ENCODE peak calls at places on chromosomes 7 and 10, in ten cellular contexts. F, W, G, T, R, B, J, C, P and Y are unnamed samples.

GRCh38 chr10:50600831-50601466 is 22.8 kb downstream of the SGMS1 start:
- DNase-seq in J (no peak), F (no peak), B (no peak), P (no peak), G (no peak), C (peak), R (peak), W (no peak), T (peak), Y (no peak)

GRCh38 chr10:62106929-62107519 is 161.6 kb downstream of the RTKN2 start:
- DNase-seq in C (no peak), W (no peak), T (no peak), P (no peak), G (no peak), J (no peak), B (no peak), R (no peak), F (no peak), Y (no peak)

GRCh38 chr7:74002474-74003017 is 25.4 kb upstream of the ELN start:
- DNase-seq in F (no peak), B (no peak), R (no peak), G (no peak), J (no peak), C (peak), P (no peak), W (no peak), T (peak), Y (peak)

GRCh38 chr7:44378744-44379143 is 53.4 kb upstream of the CAMK2B start:
- DNase-seq in W (no peak), F (no peak), T (peak), P (no peak), B (no peak), C (peak), G (no peak), R (no peak), J (no peak), Y (no peak)

GRCh38 chr7:30869794-30870491 is 41.7 kb upstream of the AQP1 start:
- DNase-seq in W (no peak), F (no peak), T (peak), R (no peak), P (no peak), B (no peak), G (no peak), C (no peak), J (no peak), Y (no peak)

GRCh38 chr10:19974138-19974537 is 157.9 kb downstream of the PLXDC2 start:
- DNase-seq in T (no peak), B (no peak), C (no peak), J (no peak), W (no peak), R (no peak), G (no peak), P (no peak), F (no peak), Y (no peak)

GRCh38 chr10:77613476-77614130 is 24.0 kb downstream of the KCNMA1 start:
- DNase-seq in W (no peak), F (no peak), R (no peak), G (no peak), P (no peak), B (no peak), C (no peak), J (no peak), T (no peak), Y (no peak)

GRCh38 chr10:16440396-16441105 is 3.7 kb downstream of the PTER start:
- DNase-seq in C (no peak), R (peak), P (no peak), T (peak), G (peak), B (peak), W (no peak), J (no peak), F (no peak), Y (no peak)

GRCh38 chr7:131302876-131303707 is 24.6 kb upstream of the MKLN1 start:
- DNase-seq in R (peak), B (no peak), W (no peak), J (no peak), G (peak), F (no peak), P (no peak), C (peak), T (peak), Y (no peak)

GRCh38 chr10:86258940-86259339 is 107.7 kb downstream of the GRID1 start:
- DNase-seq in G (peak), R (no peak), F (no peak), B (no peak), J (no peak), T (no peak), P (no peak), W (no peak), C (no peak), Y (no peak)

GRCh38 chr10:113131611-113132330 is 181.7 kb downstream of the TCF7L2 start:
- DNase-seq in G (no peak), C (peak), W (no peak), T (peak), P (no peak), B (no peak), J (no peak), F (no peak), R (no peak), Y (no peak)

GRCh38 chr7:27680610-27681009 is 17.9 kb upstream of the HIBADH start:
- DNase-seq in R (no peak), W (no peak), F (no peak), C (no peak), B (no peak), J (no peak), P (no peak), G (no peak), T (no peak), Y (no peak)

GRCh38 chr7:11332186-11332864 is 358.7 kb downstream of the PHF14 start:
- DNase-seq in W (no peak), F (no peak), P (no peak), C (no peak), G (no peak), B (no peak), T (no peak), R (peak), J (no peak), Y (no peak)

GRCh38 chr7:46360255-46360654 is 439.2 kb upstream of the IGFBP3 start:
- DNase-seq in B (no peak), P (no peak), F (no peak), G (no peak), J (no peak), R (no peak), T (no peak), W (no peak), C (no peak), Y (no peak)

GRCh38 chr10:27240891-27241639 is 468 bp upstream of the ACBD5 start:
- DNase-seq in T (peak), F (no peak), B (no peak), R (peak), P (peak), J (no peak), W (no peak), G (peak), C (peak), Y (no peak)

GRCh38 chr10:782751-783648 is 93.5 kb upstream of the DIP2C start:
- DNase-seq in T (no peak), W (no peak), J (no peak), F (no peak), G (no peak), B (no peak), P (peak), C (no peak), R (no peak), Y (no peak)

GRCh38 chr7:5773661-5774086 is 7.8 kb downstream of the RNF216 start:
- DNase-seq in B (peak), W (no peak), F (peak), G (peak), C (peak), R (peak), J (no peak), P (no peak), T (peak), Y (peak)

GRCh38 chr7:126005064-126005463 is 1075.4 kb upstream of the POT1 start:
- DNase-seq in F (no peak), B (no peak), W (no peak), P (no peak), J (no peak), R (no peak), T (no peak), C (no peak), G (no peak), Y (no peak)

GRCh38 chr7:21427861-21428641 is at the start of gene SP4:
- DNase-seq in P (peak), R (peak), J (peak), G (peak), T (peak), W (peak), B (peak), F (peak), C (peak), Y (peak)

GRCh38 chr7:101166909-101167644 is 1.7 kb upstream of the VGF start:
- DNase-seq in B (no peak), F (no peak), C (no peak), W (no peak), J (no peak), G (no peak), T (no peak), R (no peak), P (no peak), Y (no peak)

GRCh38 chr7:15853832-15854470 is 167.5 kb upstream of the MEOX2 start:
- DNase-seq in P (no peak), F (no peak), J (no peak), B (no peak), R (no peak), T (peak), G (no peak), C (peak), W (no peak), Y (no peak)

GRCh38 chr7:66741706-66742053 is 1.1 kb downstream of the RABGEF1 start:
- DNase-seq in C (peak), P (no peak), W (no peak), J (no peak), R (no peak), B (peak), F (no peak), T (peak), G (peak), Y (no peak)

GRCh38 chr7:108805808-108806397 is 236.2 kb downstream of the DNAJB9 start:
- DNase-seq in T (peak), B (no peak), W (no peak), F (no peak), R (peak), P (no peak), G (peak), J (no peak), C (peak), Y (no peak)

GRCh38 chr7:27992092-27992491 is 188.5 kb downstream of the JAZF1 start:
- DNase-seq in J (no peak), G (no peak), B (no peak), F (no peak), C (peak), R (no peak), P (no peak), T (no peak), W (no peak), Y (no peak)

GRCh38 chr7:101018271-101019167 is 1.4 kb upstream of the MUC17 start:
- DNase-seq in W (no peak), P (peak), G (peak), J (no peak), R (no peak), B (no peak), C (no peak), F (no peak), T (no peak), Y (no peak)

GRCh38 chr7:53315986-53316385 is 280.6 kb downstream of the POM121L12 start:
- DNase-seq in G (peak), P (no peak), W (no peak), C (no peak), F (no peak), B (no peak), J (no peak), R (no peak), T (no peak), Y (peak)

GRCh38 chr7:2641406-2642393 is 9.9 kb downstream of the TTYH3 start:
- DNase-seq in W (peak), P (no peak), F (peak), B (peak), J (no peak), G (peak), R (no peak), T (peak), C (peak), Y (no peak)

GRCh38 chr10:87918254-87918859 is 54.9 kb downstream of the PTEN start:
- DNase-seq in P (no peak), G (no peak), T (no peak), B (no peak), R (peak), J (no peak), W (no peak), F (no peak), C (no peak), Y (no peak)

GRCh38 chr7:44882899-44883298 is 2.4 kb downstream of the PURB start:
- DNase-seq in B (no peak), R (no peak), J (no peak), G (no peak), W (no peak), T (no peak), C (no peak), F (no peak), P (no peak), Y (no peak)

GRCh38 chr10:12807982-12808613 is 193.4 kb downstream of the CCDC3 start:
- DNase-seq in G (no peak), C (no peak), W (no peak), B (no peak), P (no peak), F (no peak), R (no peak), J (no peak), T (no peak), Y (no peak)

GRCh38 chr10:132876131-132876860 is 66.1 kb downstream of the CFAP46 start:
- DNase-seq in C (no peak), P (no peak), J (no peak), R (no peak), G (no peak), T (no peak), W (no peak), B (no peak), F (peak), Y (no peak)

GRCh38 chr10:67077376-67077775 is 151.5 kb downstream of the LRRTM3 start:
- DNase-seq in C (peak), R (no peak), W (no peak), F (no peak), B (no peak), G (no peak), T (peak), P (no peak), J (no peak), Y (no peak)

GRCh38 chr7:158351481-158351880 is 236.1 kb downstream of the PTPRN2 start:
- DNase-seq in B (no peak), G (no peak), F (peak), R (no peak), J (no peak), W (no peak), P (no peak), T (no peak), C (no peak), Y (no peak)